ENCODE peak calls at places on chromosomes 16 and 17, in six cellular contexts. One of them, this sample, is unnamed.

GRCh38 chr17:57006040-57006439 is 28.1 kb downstream of the SCPEP1 start:
- DNase-seq in H9: no peak
- DNase-seq in H1: no peak
- DNase-seq in neuronal stem cell: no peak
- DNase-seq in IMR-90: no peak
- DNase-seq in mesenchymal stem cell: no peak
- DNase-seq in this sample: peak

GRCh38 chr16:84842516-84843148 is 22.8 kb downstream of the CRISPLD2 start:
- DNase-seq in H9: no peak
- DNase-seq in H1: no peak
- DNase-seq in neuronal stem cell: no peak
- DNase-seq in IMR-90: no peak
- DNase-seq in mesenchymal stem cell: no peak
- DNase-seq in this sample: no peak

GRCh38 chr17:66507103-66507923 is 204.9 kb downstream of the PRKCA start:
- DNase-seq in H9: no peak
- DNase-seq in H1: no peak
- DNase-seq in neuronal stem cell: no peak
- DNase-seq in IMR-90: peak
- DNase-seq in mesenchymal stem cell: peak
- DNase-seq in this sample: peak

GRCh38 chr17:4872786-4873185 is 26.6 kb upstream of the C17orf107 start:
- DNase-seq in H9: no peak
- DNase-seq in H1: no peak
- DNase-seq in neuronal stem cell: no peak
- DNase-seq in IMR-90: no peak
- DNase-seq in mesenchymal stem cell: no peak
- DNase-seq in this sample: no peak

GRCh38 chr16:1495281-1496262 is 2.4 kb downstream of the TELO2 start:
- DNase-seq in H9: no peak
- DNase-seq in H1: no peak
- DNase-seq in neuronal stem cell: no peak
- DNase-seq in IMR-90: no peak
- DNase-seq in mesenchymal stem cell: no peak
- DNase-seq in this sample: no peak

GRCh38 chr17:35740216-35740615 is 8.8 kb downstream of the RASL10B start:
- DNase-seq in H9: no peak
- DNase-seq in H1: no peak
- DNase-seq in neuronal stem cell: no peak
- DNase-seq in IMR-90: no peak
- DNase-seq in mesenchymal stem cell: no peak
- DNase-seq in this sample: no peak

GRCh38 chr17:41421116-41421515 is 3.3 kb downstream of the KRT37 start:
- DNase-seq in H9: no peak
- DNase-seq in H1: no peak
- DNase-seq in neuronal stem cell: no peak
- DNase-seq in IMR-90: peak
- DNase-seq in mesenchymal stem cell: peak
- DNase-seq in this sample: no peak

GRCh38 chr17:76032073-76032779 is 5.1 kb upstream of the EVPL start:
- DNase-seq in H9: no peak
- DNase-seq in H1: no peak
- DNase-seq in neuronal stem cell: no peak
- DNase-seq in IMR-90: no peak
- DNase-seq in mesenchymal stem cell: no peak
- DNase-seq in this sample: no peak

GRCh38 chr16:58490100-58490499 is 9.8 kb upstream of the NDRG4 start:
- DNase-seq in H9: no peak
- DNase-seq in H1: no peak
- DNase-seq in neuronal stem cell: no peak
- DNase-seq in IMR-90: no peak
- DNase-seq in mesenchymal stem cell: no peak
- DNase-seq in this sample: no peak

GRCh38 chr16:78072275-78072674 is 27.2 kb upstream of the WWOX start:
- DNase-seq in H9: peak
- DNase-seq in H1: peak
- DNase-seq in neuronal stem cell: no peak
- DNase-seq in IMR-90: no peak
- DNase-seq in mesenchymal stem cell: no peak
- DNase-seq in this sample: peak

GRCh38 chr17:9645858-9646555 is 690 bp downstream of the USP43 start:
- DNase-seq in H9: peak
- DNase-seq in H1: peak
- DNase-seq in neuronal stem cell: peak
- DNase-seq in IMR-90: no peak
- DNase-seq in mesenchymal stem cell: peak
- DNase-seq in this sample: peak

GRCh38 chr17:50322271-50322670 is 23.7 kb upstream of the XYLT2 start:
- DNase-seq in H9: no peak
- DNase-seq in H1: no peak
- DNase-seq in neuronal stem cell: no peak
- DNase-seq in IMR-90: peak
- DNase-seq in mesenchymal stem cell: no peak
- DNase-seq in this sample: no peak

GRCh38 chr17:74276561-74277009 is 2.6 kb downstream of the DNAI2 start:
- DNase-seq in H9: no peak
- DNase-seq in H1: no peak
- DNase-seq in neuronal stem cell: no peak
- DNase-seq in IMR-90: no peak
- DNase-seq in mesenchymal stem cell: no peak
- DNase-seq in this sample: no peak

GRCh38 chr16:17828012-17828411 is 357.3 kb upstream of the XYLT1 start:
- DNase-seq in H9: no peak
- DNase-seq in H1: no peak
- DNase-seq in neuronal stem cell: no peak
- DNase-seq in IMR-90: peak
- DNase-seq in mesenchymal stem cell: no peak
- DNase-seq in this sample: no peak

DNA sequence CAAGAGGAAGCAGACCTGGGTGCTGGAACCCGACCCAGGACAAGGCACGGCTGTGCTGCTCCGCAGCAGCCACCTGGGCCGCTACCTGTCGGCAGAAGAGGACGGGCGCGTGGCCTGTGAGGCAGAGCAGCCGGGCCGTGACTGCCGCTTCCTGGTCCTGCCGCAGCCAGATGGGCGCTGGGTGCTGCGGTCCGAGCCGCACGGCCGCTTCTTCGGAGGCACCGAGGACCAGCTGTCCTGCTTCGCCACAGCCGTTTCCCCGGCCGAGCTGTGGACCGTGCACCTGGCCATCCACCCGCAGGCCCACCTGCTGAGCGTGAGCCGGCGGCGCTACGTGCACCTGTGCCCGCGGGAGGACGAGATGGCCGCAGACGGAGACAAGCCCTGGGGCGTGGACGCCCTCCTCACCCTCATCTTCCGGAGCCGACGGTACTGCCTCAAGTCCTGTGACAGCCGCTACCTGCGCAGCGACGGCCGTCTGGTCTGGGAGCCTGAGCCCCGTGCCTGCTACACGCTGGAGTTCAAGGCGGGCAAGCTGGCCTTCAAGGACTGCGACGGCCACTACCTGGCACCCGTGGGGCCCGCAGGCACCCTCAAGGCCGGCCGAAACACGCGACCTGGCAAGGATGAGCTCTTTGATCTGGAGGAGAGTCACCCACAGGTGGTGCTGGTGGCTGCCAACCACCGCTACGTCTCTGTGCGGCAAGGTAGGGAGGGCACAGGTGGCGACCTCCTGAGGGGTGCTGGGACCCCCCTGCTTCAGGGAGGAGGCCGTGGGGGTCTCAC is 667 bp downstream of the FSCN2 start:
- DNase-seq in H9: no peak
- DNase-seq in H1: no peak
- DNase-seq in neuronal stem cell: no peak
- DNase-seq in IMR-90: no peak
- DNase-seq in mesenchymal stem cell: no peak
- DNase-seq in this sample: no peak
- H2BK15ac ChIP-seq in H9: no peak
- H2BK15ac ChIP-seq in H1: no peak
- H2BK15ac ChIP-seq in neuronal stem cell: peak
- H2BK15ac ChIP-seq in IMR-90: no peak
- H2BK15ac ChIP-seq in mesenchymal stem cell: no peak
- H2BK15ac ChIP-seq in this sample: no peak

GRCh38 chr16:35140293-35140986 is 1681.0 kb downstream of the TP53TG3F start:
- DNase-seq in H9: no peak
- DNase-seq in H1: no peak
- DNase-seq in neuronal stem cell: no peak
- DNase-seq in IMR-90: no peak
- DNase-seq in mesenchymal stem cell: no peak
- DNase-seq in this sample: no peak

GRCh38 chr16:35131429-35131828 is 1672.0 kb downstream of the TP53TG3F start:
- DNase-seq in H9: no peak
- DNase-seq in H1: no peak
- DNase-seq in neuronal stem cell: no peak
- DNase-seq in IMR-90: no peak
- DNase-seq in mesenchymal stem cell: no peak
- DNase-seq in this sample: no peak

GRCh38 chr16:35134471-35134870 is 1675.1 kb downstream of the TP53TG3F start:
- DNase-seq in H9: no peak
- DNase-seq in H1: no peak
- DNase-seq in neuronal stem cell: no peak
- DNase-seq in IMR-90: no peak
- DNase-seq in mesenchymal stem cell: no peak
- DNase-seq in this sample: no peak
- H2BK15ac ChIP-seq in H9: no peak
- H2BK15ac ChIP-seq in H1: no peak
- H2BK15ac ChIP-seq in neuronal stem cell: no peak
- H2BK15ac ChIP-seq in IMR-90: no peak
- H2BK15ac ChIP-seq in mesenchymal stem cell: no peak
- H2BK15ac ChIP-seq in this sample: no peak

DNA sequence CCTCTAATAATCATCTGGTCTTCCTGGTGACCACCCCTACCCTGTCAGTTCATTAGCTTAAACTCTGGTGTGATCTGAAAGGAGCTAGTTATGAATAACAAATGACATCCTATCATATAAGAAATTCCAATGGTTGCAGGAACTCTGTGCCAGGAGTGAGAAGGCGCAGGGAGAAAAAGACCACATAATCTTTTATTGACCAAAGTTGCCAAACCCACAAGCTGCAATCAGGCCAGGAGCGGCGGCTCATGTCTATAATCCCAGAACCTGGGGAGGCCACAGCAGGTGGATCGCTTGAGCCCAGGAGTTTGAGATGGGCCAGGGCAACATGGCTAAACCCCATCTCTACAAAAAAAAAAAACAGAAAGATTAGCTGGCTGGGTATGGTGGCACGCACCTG is 23.4 kb downstream of the ANKRD11 start:
- DNase-seq in H9: no peak
- DNase-seq in H1: no peak
- DNase-seq in neuronal stem cell: no peak
- DNase-seq in IMR-90: no peak
- DNase-seq in mesenchymal stem cell: no peak
- DNase-seq in this sample: no peak
- H2BK15ac ChIP-seq in H9: no peak
- H2BK15ac ChIP-seq in H1: no peak
- H2BK15ac ChIP-seq in neuronal stem cell: no peak
- H2BK15ac ChIP-seq in IMR-90: no peak
- H2BK15ac ChIP-seq in mesenchymal stem cell: no peak
- H2BK15ac ChIP-seq in this sample: no peak

GRCh38 chr17:3318336-3318735 is 20.2 kb upstream of the OR3A1 start:
- DNase-seq in H9: no peak
- DNase-seq in H1: no peak
- DNase-seq in neuronal stem cell: no peak
- DNase-seq in IMR-90: no peak
- DNase-seq in mesenchymal stem cell: no peak
- DNase-seq in this sample: peak
- H2BK15ac ChIP-seq in H9: no peak
- H2BK15ac ChIP-seq in H1: no peak
- H2BK15ac ChIP-seq in neuronal stem cell: no peak
- H2BK15ac ChIP-seq in IMR-90: no peak
- H2BK15ac ChIP-seq in mesenchymal stem cell: no peak
- H2BK15ac ChIP-seq in this sample: no peak

GRCh38 chr16:82700541-82701240 is 73.9 kb downstream of the CDH13 start:
- DNase-seq in H9: no peak
- DNase-seq in H1: no peak
- DNase-seq in neuronal stem cell: no peak
- DNase-seq in IMR-90: peak
- DNase-seq in mesenchymal stem cell: peak
- DNase-seq in this sample: no peak
- H2BK15ac ChIP-seq in H9: no peak
- H2BK15ac ChIP-seq in H1: no peak
- H2BK15ac ChIP-seq in neuronal stem cell: no peak
- H2BK15ac ChIP-seq in IMR-90: peak
- H2BK15ac ChIP-seq in mesenchymal stem cell: no peak
- H2BK15ac ChIP-seq in this sample: no peak